ENCODE peak calls at places on chromosomes 1 and 21, in nine cellular contexts. F, U, A, S, W, T, R, D and M are unnamed samples.

GRCh38 chr1:110548381-110548780 is 29.4 kb upstream of the KCNA10 start:
- DNase-seq in F (no peak), U (no peak), A (no peak), S (no peak), W (peak), T (no peak), R (no peak), D (no peak), M (no peak)

GRCh38 chr1:42168798-42169197 is 4.3 kb upstream of the GUCA2A start:
- DNase-seq in F (no peak), U (no peak), A (no peak), S (no peak), W (no peak), T (no peak), R (no peak), D (no peak), M (no peak)

GRCh38 chr1:83682132-83682531 is 316.8 kb downstream of the TTLL7 start:
- DNase-seq in F (no peak), U (no peak), A (no peak), S (no peak), W (no peak), T (no peak), R (no peak), D (no peak), M (no peak)

GRCh38 chr1:1200876-1201810 is 5.2 kb downstream of the TNFRSF18 start:
- DNase-seq in F (peak), U (peak), A (no peak), S (no peak), W (peak), T (peak), R (no peak), D (peak), M (no peak)

GRCh38 chr1:9282436-9282955 is 10.2 kb upstream of the SPSB1 start:
- DNase-seq in F (no peak), U (no peak), A (no peak), S (no peak), W (no peak), T (no peak), R (no peak), D (no peak), M (no peak)

GRCh38 chr1:210293191-210293607 is 35.5 kb upstream of the HHAT start:
- DNase-seq in F (no peak), U (peak), A (no peak), S (no peak), W (no peak), T (no peak), R (peak), D (peak), M (peak)

GRCh38 chr1:161382214-161383019 is 14.7 kb upstream of the CFAP126 start:
- DNase-seq in F (no peak), U (peak), A (no peak), S (peak), W (peak), T (no peak), R (no peak), D (peak), M (peak)

GRCh38 chr1:145751491-145752021 is 32.3 kb downstream of the CD160 start:
- DNase-seq in F (no peak), U (no peak), A (peak), S (no peak), W (peak), T (no peak), R (peak), D (peak), M (no peak)

GRCh38 chr1:35476099-35476674 is 81.0 kb downstream of the KIAA0319L start:
- DNase-seq in F (no peak), U (no peak), A (no peak), S (no peak), W (no peak), T (no peak), R (no peak), D (no peak), M (no peak)

GRCh38 chr1:5993553-5994510 is 1.6 kb upstream of the NPHP4 start:
- DNase-seq in F (no peak), U (no peak), A (no peak), S (no peak), W (no peak), T (no peak), R (no peak), D (no peak), M (no peak)

GRCh38 chr21:27954806-27955205 is 987.9 kb upstream of the ADAMTS5 start:
- DNase-seq in F (no peak), U (no peak), A (no peak), S (no peak), W (no peak), T (no peak), R (no peak), D (no peak), M (no peak)

GRCh38 chr1:25553749-25554425 is 10.5 kb downstream of the LDLRAP1 start:
- DNase-seq in F (no peak), U (no peak), A (no peak), S (no peak), W (no peak), T (no peak), R (no peak), D (no peak), M (no peak)

GRCh38 chr1:223460566-223461189 is 67.5 kb downstream of the CCDC185 start:
- DNase-seq in F (no peak), U (no peak), A (no peak), S (no peak), W (no peak), T (no peak), R (no peak), D (no peak), M (no peak)

GRCh38 chr1:61334718-61335589 is 252.6 kb downstream of the NFIA start:
- DNase-seq in F (no peak), U (peak), A (peak), S (no peak), W (peak), T (no peak), R (peak), D (peak), M (no peak)